ENCODE peak calls at places on chromosomes 3 and 15, in six cellular contexts. One of them, this sample, is unnamed.

GRCh38 chr3:14524920-14525660 is 15.1 kb downstream of the GRIP2 start:
- DNase-seq in upper lobe of right lung: peak
- DNase-seq in breast epithelium: no peak
- DNase-seq in lower leg skin: no peak
- DNase-seq in uterus: peak
- DNase-seq in foreskin fibroblast: no peak
- DNase-seq in this sample: no peak

GRCh38 chr15:69869291-69869690 is 228.4 kb downstream of the TLE3 start:
- DNase-seq in foreskin fibroblast: no peak
- DNase-seq in uterus: no peak
- DNase-seq in upper lobe of right lung: no peak
- DNase-seq in breast epithelium: no peak
- DNase-seq in lower leg skin: no peak
- DNase-seq in this sample: no peak

GRCh38 chr3:14602804-14603644 is 48.5 kb upstream of the CCDC174 start:
- DNase-seq in uterus: no peak
- DNase-seq in upper lobe of right lung: no peak
- DNase-seq in foreskin fibroblast: no peak
- DNase-seq in breast epithelium: no peak
- DNase-seq in lower leg skin: no peak
- DNase-seq in this sample: no peak

GRCh38 chr3:59262076-59262498 is 212.3 kb upstream of the CFAP20DC start:
- DNase-seq in lower leg skin: no peak
- DNase-seq in breast epithelium: no peak
- DNase-seq in upper lobe of right lung: no peak
- DNase-seq in foreskin fibroblast: no peak
- DNase-seq in uterus: no peak
- DNase-seq in this sample: no peak

GRCh38 chr3:52228266-52228665 is 2.8 kb upstream of the TLR9 start:
- DNase-seq in breast epithelium: no peak
- DNase-seq in upper lobe of right lung: peak
- DNase-seq in lower leg skin: no peak
- DNase-seq in uterus: no peak
- DNase-seq in foreskin fibroblast: no peak
- DNase-seq in this sample: no peak

GRCh38 chr3:37964716-37965115 is 25.9 kb upstream of the VILL start:
- DNase-seq in uterus: no peak
- DNase-seq in upper lobe of right lung: no peak
- DNase-seq in foreskin fibroblast: no peak
- DNase-seq in breast epithelium: no peak
- DNase-seq in lower leg skin: no peak
- DNase-seq in this sample: no peak

GRCh38 chr3:9122732-9123364 is 126.6 kb downstream of the SRGAP3 start:
- DNase-seq in uterus: no peak
- DNase-seq in breast epithelium: no peak
- DNase-seq in upper lobe of right lung: no peak
- DNase-seq in lower leg skin: no peak
- DNase-seq in foreskin fibroblast: no peak
- DNase-seq in this sample: no peak

GRCh38 chr3:44232407-44232806 is 9.3 kb upstream of the TOPAZ1 start:
- DNase-seq in upper lobe of right lung: no peak
- DNase-seq in uterus: no peak
- DNase-seq in lower leg skin: no peak
- DNase-seq in breast epithelium: no peak
- DNase-seq in foreskin fibroblast: no peak
- DNase-seq in this sample: no peak

GRCh38 chr15:68979036-68979435 is 35.5 kb upstream of the NOX5 start:
- DNase-seq in foreskin fibroblast: no peak
- DNase-seq in lower leg skin: no peak
- DNase-seq in upper lobe of right lung: no peak
- DNase-seq in uterus: no peak
- DNase-seq in breast epithelium: no peak
- DNase-seq in this sample: no peak

GRCh38 chr15:62594017-62594416 is 428.9 kb upstream of the C2CD4B start:
- DNase-seq in foreskin fibroblast: peak
- DNase-seq in upper lobe of right lung: no peak
- DNase-seq in breast epithelium: no peak
- DNase-seq in lower leg skin: no peak
- DNase-seq in uterus: no peak
- DNase-seq in this sample: no peak

GRCh38 chr15:44910981-44911625 is 45.4 kb upstream of the TERB2 start:
- DNase-seq in foreskin fibroblast: peak
- DNase-seq in breast epithelium: no peak
- DNase-seq in upper lobe of right lung: no peak
- DNase-seq in uterus: no peak
- DNase-seq in lower leg skin: no peak
- DNase-seq in this sample: no peak

GRCh38 chr15:71103102-71103676 is 12.1 kb upstream of the THSD4 start:
- DNase-seq in lower leg skin: no peak
- DNase-seq in breast epithelium: no peak
- DNase-seq in uterus: no peak
- DNase-seq in upper lobe of right lung: no peak
- DNase-seq in foreskin fibroblast: peak
- DNase-seq in this sample: no peak

GRCh38 chr15:59794229-59794886 is 105.2 kb upstream of the BNIP2 start:
- DNase-seq in foreskin fibroblast: no peak
- DNase-seq in upper lobe of right lung: no peak
- DNase-seq in breast epithelium: no peak
- DNase-seq in uterus: no peak
- DNase-seq in lower leg skin: no peak
- DNase-seq in this sample: no peak

GRCh38 chr15:48176097-48176496 is 2.0 kb downstream of the MYEF2 start:
- DNase-seq in foreskin fibroblast: no peak
- DNase-seq in upper lobe of right lung: no peak
- DNase-seq in uterus: no peak
- DNase-seq in lower leg skin: no peak
- DNase-seq in breast epithelium: no peak
- DNase-seq in this sample: no peak

GRCh38 chr3:19124752-19125151 is 23.6 kb upstream of the KCNH8 start:
- DNase-seq in upper lobe of right lung: no peak
- DNase-seq in lower leg skin: no peak
- DNase-seq in uterus: no peak
- DNase-seq in breast epithelium: no peak
- DNase-seq in foreskin fibroblast: no peak
- DNase-seq in this sample: no peak

GRCh38 chr3:34544136-34544535 is 745.7 kb downstream of the PDCD6IP start:
- DNase-seq in breast epithelium: no peak
- DNase-seq in upper lobe of right lung: no peak
- DNase-seq in lower leg skin: no peak
- DNase-seq in uterus: no peak
- DNase-seq in foreskin fibroblast: no peak
- DNase-seq in this sample: no peak

GRCh38 chr3:160180581-160181216 is 44.5 kb upstream of the C3orf80 start:
- DNase-seq in lower leg skin: no peak
- DNase-seq in uterus: peak
- DNase-seq in upper lobe of right lung: no peak
- DNase-seq in foreskin fibroblast: peak
- DNase-seq in breast epithelium: no peak
- DNase-seq in this sample: no peak

GRCh38 chr3:87563712-87564111 is 287.3 kb upstream of the POU1F1 start:
- DNase-seq in foreskin fibroblast: no peak
- DNase-seq in uterus: no peak
- DNase-seq in breast epithelium: no peak
- DNase-seq in lower leg skin: no peak
- DNase-seq in upper lobe of right lung: no peak
- DNase-seq in this sample: no peak

GRCh38 chr3:126418256-126418530 is 23.5 kb downstream of the CFAP100 start:
- DNase-seq in breast epithelium: no peak
- DNase-seq in foreskin fibroblast: no peak
- DNase-seq in upper lobe of right lung: no peak
- DNase-seq in uterus: no peak
- DNase-seq in lower leg skin: no peak
- DNase-seq in this sample: no peak

GRCh38 chr15:73704869-73705645 is 20.9 kb downstream of the CD276 start:
- DNase-seq in foreskin fibroblast: peak
- DNase-seq in upper lobe of right lung: peak
- DNase-seq in breast epithelium: no peak
- DNase-seq in uterus: peak
- DNase-seq in lower leg skin: peak
- DNase-seq in this sample: peak

GRCh38 chr3:112857526-112857925 is 10.9 kb upstream of the CD200R1L start:
- DNase-seq in upper lobe of right lung: no peak
- DNase-seq in foreskin fibroblast: no peak
- DNase-seq in lower leg skin: no peak
- DNase-seq in breast epithelium: no peak
- DNase-seq in uterus: no peak
- DNase-seq in this sample: no peak

GRCh38 chr15:48939686-48940085 is 24.0 kb downstream of the SHC4 start:
- DNase-seq in upper lobe of right lung: no peak
- DNase-seq in lower leg skin: no peak
- DNase-seq in foreskin fibroblast: peak
- DNase-seq in uterus: no peak
- DNase-seq in breast epithelium: no peak
- DNase-seq in this sample: no peak

GRCh38 chr3:122754867-122755835 is 38.5 kb downstream of the HSPBAP1 start:
- DNase-seq in upper lobe of right lung: no peak
- DNase-seq in breast epithelium: no peak
- DNase-seq in foreskin fibroblast: peak
- DNase-seq in lower leg skin: no peak
- DNase-seq in uterus: no peak
- DNase-seq in this sample: no peak

GRCh38 chr3:59641169-59641914 is 591.5 kb upstream of the CFAP20DC start:
- DNase-seq in uterus: peak
- DNase-seq in upper lobe of right lung: no peak
- DNase-seq in foreskin fibroblast: peak
- DNase-seq in breast epithelium: peak
- DNase-seq in lower leg skin: no peak
- DNase-seq in this sample: no peak

GRCh38 chr15:84588053-84588874 is 12.5 kb upstream of the ZSCAN2 start:
- DNase-seq in upper lobe of right lung: peak
- DNase-seq in uterus: peak
- DNase-seq in breast epithelium: peak
- DNase-seq in lower leg skin: peak
- DNase-seq in foreskin fibroblast: peak
- DNase-seq in this sample: peak

GRCh38 chr3:82000773-82001172 is 239.3 kb upstream of the GBE1 start:
- DNase-seq in uterus: no peak
- DNase-seq in upper lobe of right lung: no peak
- DNase-seq in foreskin fibroblast: no peak
- DNase-seq in lower leg skin: no peak
- DNase-seq in breast epithelium: no peak
- DNase-seq in this sample: no peak

GRCh38 chr3:126543457-126544090 is 15.2 kb downstream of the C3orf22 start:
- DNase-seq in upper lobe of right lung: peak
- DNase-seq in breast epithelium: no peak
- DNase-seq in foreskin fibroblast: no peak
- DNase-seq in uterus: peak
- DNase-seq in lower leg skin: no peak
- DNase-seq in this sample: no peak

DNA sequence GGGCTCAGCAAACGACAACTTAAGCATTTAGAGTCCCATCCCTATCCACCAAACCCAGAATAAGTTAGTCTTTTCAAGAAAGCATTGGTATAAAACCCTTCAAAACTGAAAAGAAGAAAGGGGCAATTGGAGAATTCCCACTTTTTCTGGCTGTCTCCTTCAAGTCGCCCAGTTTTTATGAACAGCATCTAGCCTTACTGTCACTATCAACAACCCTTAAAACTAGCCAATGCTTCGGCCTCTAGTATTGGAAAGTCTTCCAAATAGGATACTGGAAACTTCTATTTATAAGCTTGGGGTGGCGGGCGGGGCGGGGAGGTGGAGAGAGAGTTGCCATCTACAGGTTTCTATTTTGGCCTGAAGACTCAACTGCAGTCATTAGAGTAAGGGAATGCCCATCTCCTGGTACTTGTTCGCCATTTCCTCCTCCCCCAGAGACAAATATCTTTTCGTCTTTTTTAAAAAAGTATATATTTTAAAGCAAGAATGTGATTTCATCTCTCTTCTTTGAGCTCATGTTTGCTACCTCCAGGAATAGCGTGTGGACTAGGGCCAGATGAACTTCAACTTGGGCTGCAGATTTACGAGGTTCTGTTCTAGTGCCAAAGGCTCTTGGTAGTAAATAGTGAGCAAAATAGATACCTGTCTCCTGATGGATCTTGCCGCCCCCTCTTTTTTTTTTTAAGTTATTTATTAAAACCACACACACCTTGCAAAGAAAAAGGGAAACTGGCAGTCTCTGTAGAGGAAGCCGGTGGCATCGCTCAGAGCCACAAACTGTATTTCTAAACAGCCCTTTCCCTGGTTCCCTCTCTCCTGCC is 2.7 kb downstream of the BCL6 start:
- DNase-seq in uterus: peak
- DNase-seq in foreskin fibroblast: peak
- DNase-seq in upper lobe of right lung: no peak
- DNase-seq in lower leg skin: no peak
- DNase-seq in breast epithelium: peak
- DNase-seq in this sample: peak
- H3K4me3 ChIP-seq in uterus: peak
- H3K4me3 ChIP-seq in foreskin fibroblast: peak
- H3K4me3 ChIP-seq in upper lobe of right lung: peak
- H3K4me3 ChIP-seq in lower leg skin: peak
- H3K4me3 ChIP-seq in breast epithelium: peak
- H3K4me3 ChIP-seq in this sample: peak

GRCh38 chr15:41585140-41586047 is 26.4 kb downstream of the TYRO3 start:
- DNase-seq in foreskin fibroblast: peak
- DNase-seq in uterus: peak
- DNase-seq in breast epithelium: peak
- DNase-seq in upper lobe of right lung: peak
- DNase-seq in lower leg skin: no peak
- DNase-seq in this sample: peak
- H3K4me3 ChIP-seq in foreskin fibroblast: peak
- H3K4me3 ChIP-seq in uterus: peak
- H3K4me3 ChIP-seq in breast epithelium: peak
- H3K4me3 ChIP-seq in upper lobe of right lung: peak
- H3K4me3 ChIP-seq in lower leg skin: no peak
- H3K4me3 ChIP-seq in this sample: peak

GRCh38 chr3:137768361-137769320 is 4.5 kb downstream of the SOX14 start:
- DNase-seq in foreskin fibroblast: peak
- DNase-seq in breast epithelium: no peak
- DNase-seq in upper lobe of right lung: no peak
- DNase-seq in lower leg skin: no peak
- DNase-seq in uterus: no peak
- DNase-seq in this sample: no peak

GRCh38 chr3:137766069-137766960 is 2.2 kb downstream of the SOX14 start:
- DNase-seq in upper lobe of right lung: no peak
- DNase-seq in foreskin fibroblast: no peak
- DNase-seq in lower leg skin: no peak
- DNase-seq in uterus: no peak
- DNase-seq in breast epithelium: no peak
- DNase-seq in this sample: no peak

GRCh38 chr3:137765310-137766033 is 1.4 kb downstream of the SOX14 start:
- DNase-seq in lower leg skin: no peak
- DNase-seq in upper lobe of right lung: no peak
- DNase-seq in breast epithelium: no peak
- DNase-seq in uterus: no peak
- DNase-seq in foreskin fibroblast: no peak
- DNase-seq in this sample: no peak

GRCh38 chr3:137768021-137768360 is 3.9 kb downstream of the SOX14 start:
- DNase-seq in foreskin fibroblast: peak
- DNase-seq in breast epithelium: no peak
- DNase-seq in lower leg skin: no peak
- DNase-seq in upper lobe of right lung: no peak
- DNase-seq in uterus: no peak
- DNase-seq in this sample: no peak

GRCh38 chr3:137767146-137768020 is 3.3 kb downstream of the SOX14 start:
- DNase-seq in foreskin fibroblast: no peak
- DNase-seq in upper lobe of right lung: no peak
- DNase-seq in uterus: no peak
- DNase-seq in lower leg skin: no peak
- DNase-seq in breast epithelium: no peak
- DNase-seq in this sample: no peak
- H3K4me3 ChIP-seq in foreskin fibroblast: peak
- H3K4me3 ChIP-seq in upper lobe of right lung: peak
- H3K4me3 ChIP-seq in uterus: peak
- H3K4me3 ChIP-seq in lower leg skin: peak
- H3K4me3 ChIP-seq in breast epithelium: peak
- H3K4me3 ChIP-seq in this sample: no peak

GRCh38 chr3:61847784-61848462 is 286.6 kb downstream of the PTPRG start:
- DNase-seq in breast epithelium: no peak
- DNase-seq in upper lobe of right lung: peak
- DNase-seq in uterus: peak
- DNase-seq in lower leg skin: peak
- DNase-seq in foreskin fibroblast: peak
- DNase-seq in this sample: no peak
- H3K4me3 ChIP-seq in breast epithelium: no peak
- H3K4me3 ChIP-seq in upper lobe of right lung: no peak
- H3K4me3 ChIP-seq in uterus: no peak
- H3K4me3 ChIP-seq in lower leg skin: no peak
- H3K4me3 ChIP-seq in foreskin fibroblast: no peak
- H3K4me3 ChIP-seq in this sample: no peak

This sample was measured in CD8-positive, alpha-beta memory T cell.